ENCODE peak calls at places on chromosomes 2 and 18, in five cellular contexts. E is fibroblast of villous mesenchyme, A is EL, V is GM03348, I is activated T-cell treated with anti-CD3 and anti-CD28 coated beads for 1 hour. G is an unnamed sample.

GRCh38 chr18:9101730-9102390 is 639 bp upstream of the NDUFV2 start:
- DNase-seq in A (peak; percentile 80), E (peak; percentile 69), V (peak; percentile 67), I (no peak), G (peak; percentile 83)

GRCh38 chr2:105220604-105221003 is 20.9 kb upstream of the GPR45 start:
- DNase-seq in I (no peak), V (no peak), A (no peak), E (no peak), G (no peak)

GRCh38 chr2:3202926-3203325 is 174.7 kb downstream of the EIPR1 start:
- DNase-seq in E (no peak), I (no peak), V (no peak), A (no peak), G (no peak)

GRCh38 chr2:45627911-45628310 is 16.8 kb upstream of the SRBD1 start:
- DNase-seq in E (peak; percentile 48), V (peak; percentile 29), A (peak; percentile 63), I (no peak), G (peak; percentile 47)

GRCh38 chr2:207953354-207953753 is 72.0 kb downstream of the PLEKHM3 start:
- DNase-seq in A (no peak), I (no peak), V (no peak), E (no peak), G (no peak)

GRCh38 chr2:240689975-240690374 is 1.7 kb upstream of the AQP12A start:
- DNase-seq in V (no peak), A (no peak), I (no peak), E (no peak), G (no peak)

GRCh38 chr2:224038830-224039079 is 331 bp downstream of the SERPINE2 start:
- DNase-seq in E (no peak), I (no peak), A (no peak), V (no peak), G (no peak)

GRCh38 chr18:74142251-74142650 is 5.4 kb downstream of the FBXO15 start:
- DNase-seq in I (no peak), A (no peak), E (peak; percentile 13), V (no peak), G (peak; percentile 33)

GRCh38 chr2:124804014-124804940 is 779.2 kb downstream of the CNTNAP5 start:
- DNase-seq in E (peak; percentile 25), I (no peak), V (peak; percentile 6), A (peak; percentile 4), G (peak; percentile 0)

GRCh38 chr2:25347205-25347815 is 5.6 kb upstream of the DNMT3A start:
- DNase-seq in A (peak; percentile 42), V (no peak), E (no peak), I (no peak), G (no peak)

GRCh38 chr2:234258562-234259141 is 208.2 kb downstream of the SPP2 start:
- DNase-seq in I (no peak), E (no peak), A (no peak), V (peak; percentile 68), G (no peak)

GRCh38 chr2:236254674-236255073 is 9.5 kb downstream of the ASB18 start:
- DNase-seq in E (no peak), I (no peak), V (no peak), A (no peak), G (no peak)

G was measured in choroid plexus epithelial cell.